ENCODE peak calls at places on chromosomes 12 and 14, in five cellular contexts. One of them, this sample, is unnamed.

GRCh38 chr12:53196486-53196885 is 10.6 kb downstream of the ITGB7 start:
- DNase-seq in H1: no peak
- DNase-seq in K562: no peak
- DNase-seq in GM12878: no peak
- DNase-seq in HepG2: no peak
- DNase-seq in this sample: no peak

GRCh38 chr12:79938843-79939242 is 3.9 kb upstream of the PPP1R12A start:
- DNase-seq in GM12878: no peak
- DNase-seq in K562: no peak
- DNase-seq in HepG2: no peak
- DNase-seq in H1: no peak
- DNase-seq in this sample: no peak

GRCh38 chr14:25570483-25570882 is 520.5 kb upstream of the STXBP6 start:
- DNase-seq in HepG2: no peak
- DNase-seq in K562: no peak
- DNase-seq in H1: no peak
- DNase-seq in GM12878: no peak
- DNase-seq in this sample: no peak

GRCh38 chr12:64781374-64782029 is 22.3 kb upstream of the GNS start:
- DNase-seq in HepG2: no peak
- DNase-seq in K562: no peak
- DNase-seq in GM12878: no peak
- DNase-seq in H1: no peak
- DNase-seq in this sample: no peak

GRCh38 chr14:56660677-56661389 is 81.2 kb downstream of the TMEM260 start:
- DNase-seq in HepG2: no peak
- DNase-seq in H1: no peak
- DNase-seq in GM12878: no peak
- DNase-seq in K562: no peak
- DNase-seq in this sample: no peak

GRCh38 chr12:106343213-106343509 is 14.4 kb upstream of the POLR3B start:
- DNase-seq in GM12878: no peak
- DNase-seq in HepG2: no peak
- DNase-seq in H1: no peak
- DNase-seq in K562: no peak
- DNase-seq in this sample: no peak

GRCh38 chr14:95361373-95362179 is 41.9 kb upstream of the CLMN start:
- DNase-seq in HepG2: no peak
- DNase-seq in K562: peak
- DNase-seq in GM12878: no peak
- DNase-seq in H1: peak
- DNase-seq in this sample: peak

GRCh38 chr12:95257541-95257940 is 39.9 kb downstream of the VEZT start:
- DNase-seq in K562: no peak
- DNase-seq in HepG2: no peak
- DNase-seq in GM12878: no peak
- DNase-seq in H1: peak
- DNase-seq in this sample: no peak

GRCh38 chr12:79920421-79921238 is 14.3 kb downstream of the PPP1R12A start:
- DNase-seq in GM12878: no peak
- DNase-seq in HepG2: no peak
- DNase-seq in K562: no peak
- DNase-seq in H1: no peak
- DNase-seq in this sample: no peak

GRCh38 chr14:55092326-55092725 is 36.7 kb upstream of the LGALS3 start:
- DNase-seq in HepG2: no peak
- DNase-seq in K562: no peak
- DNase-seq in GM12878: no peak
- DNase-seq in H1: no peak
- DNase-seq in this sample: no peak

GRCh38 chr12:109764123-109764522 is 50.5 kb downstream of the FAM222A start:
- DNase-seq in K562: peak
- DNase-seq in GM12878: no peak
- DNase-seq in H1: no peak
- DNase-seq in HepG2: no peak
- DNase-seq in this sample: no peak

GRCh38 chr12:109762071-109762672 is 48.5 kb downstream of the FAM222A start:
- DNase-seq in K562: no peak
- DNase-seq in GM12878: no peak
- DNase-seq in H1: no peak
- DNase-seq in HepG2: no peak
- DNase-seq in this sample: no peak

GRCh38 chr12:109764776-109765492 is 51.3 kb downstream of the FAM222A start:
- DNase-seq in HepG2: no peak
- DNase-seq in H1: no peak
- DNase-seq in GM12878: no peak
- DNase-seq in K562: no peak
- DNase-seq in this sample: no peak

GRCh38 chr12:109762673-109763191 is 49.1 kb downstream of the FAM222A start:
- DNase-seq in K562: no peak
- DNase-seq in GM12878: no peak
- DNase-seq in H1: no peak
- DNase-seq in HepG2: no peak
- DNase-seq in this sample: no peak

DNA sequence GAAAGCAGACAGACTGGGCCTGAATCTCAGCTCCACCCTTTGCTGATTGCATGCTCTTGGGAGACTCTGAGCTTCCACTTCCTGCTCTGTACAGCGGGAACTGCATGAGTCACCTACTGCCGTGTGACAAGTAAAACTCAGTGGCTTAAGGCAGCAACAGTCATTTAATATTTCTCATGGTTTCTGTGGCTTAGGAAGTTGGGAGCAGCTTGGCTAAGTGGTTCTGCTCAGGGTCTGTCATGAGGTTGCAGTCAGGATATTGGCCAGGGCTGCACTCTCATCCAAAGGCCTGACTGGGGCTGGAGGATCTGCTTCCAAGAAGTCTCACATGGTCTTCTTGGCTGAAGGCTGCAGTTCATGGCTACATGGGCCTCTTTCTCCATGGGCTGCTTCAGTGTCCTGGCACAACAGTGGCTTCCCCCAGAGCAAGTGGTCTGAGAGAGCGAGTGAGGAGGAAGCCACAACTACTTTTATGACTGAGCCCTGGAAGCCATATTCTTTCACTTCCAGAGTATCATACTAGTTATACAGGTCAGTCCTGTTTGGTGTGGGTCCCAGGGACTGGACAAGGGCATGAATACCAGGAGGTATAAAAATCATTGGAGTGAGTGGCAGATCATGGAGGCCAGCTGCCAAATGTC is 49.7 kb downstream of the FAM222A start:
- DNase-seq in GM12878: no peak
- DNase-seq in H1: no peak
- DNase-seq in K562: no peak
- DNase-seq in HepG2: no peak
- DNase-seq in this sample: no peak
- TF ChIP-seq TAF1 in GM12878: no peak
- TF ChIP-seq TAF1 in H1: no peak
- TF ChIP-seq TAF1 in K562: no peak
- TF ChIP-seq TAF1 in HepG2: no peak
- TF ChIP-seq TAF1 in this sample: no peak

GRCh38 chr12:89649139-89649538 is 59.5 kb downstream of the ATP2B1 start:
- DNase-seq in K562: no peak
- DNase-seq in HepG2: no peak
- DNase-seq in GM12878: no peak
- DNase-seq in H1: no peak
- DNase-seq in this sample: no peak

GRCh38 chr12:89651192-89651591 is 57.4 kb downstream of the ATP2B1 start:
- DNase-seq in GM12878: no peak
- DNase-seq in K562: no peak
- DNase-seq in H1: no peak
- DNase-seq in HepG2: no peak
- DNase-seq in this sample: no peak

GRCh38 chr12:89650239-89650638 is 58.4 kb downstream of the ATP2B1 start:
- DNase-seq in H1: no peak
- DNase-seq in HepG2: peak
- DNase-seq in GM12878: no peak
- DNase-seq in K562: no peak
- DNase-seq in this sample: no peak

GRCh38 chr12:89649820-89650219 is 58.8 kb downstream of the ATP2B1 start:
- DNase-seq in K562: no peak
- DNase-seq in H1: no peak
- DNase-seq in GM12878: no peak
- DNase-seq in HepG2: no peak
- DNase-seq in this sample: no peak

GRCh38 chr12:89648211-89648930 is 60.3 kb downstream of the ATP2B1 start:
- DNase-seq in K562: peak
- DNase-seq in H1: peak
- DNase-seq in HepG2: peak
- DNase-seq in GM12878: no peak
- DNase-seq in this sample: no peak
- TF ChIP-seq TAF1 in K562: no peak
- TF ChIP-seq TAF1 in H1: no peak
- TF ChIP-seq TAF1 in HepG2: no peak
- TF ChIP-seq TAF1 in GM12878: no peak
- TF ChIP-seq TAF1 in this sample: no peak

DNA sequence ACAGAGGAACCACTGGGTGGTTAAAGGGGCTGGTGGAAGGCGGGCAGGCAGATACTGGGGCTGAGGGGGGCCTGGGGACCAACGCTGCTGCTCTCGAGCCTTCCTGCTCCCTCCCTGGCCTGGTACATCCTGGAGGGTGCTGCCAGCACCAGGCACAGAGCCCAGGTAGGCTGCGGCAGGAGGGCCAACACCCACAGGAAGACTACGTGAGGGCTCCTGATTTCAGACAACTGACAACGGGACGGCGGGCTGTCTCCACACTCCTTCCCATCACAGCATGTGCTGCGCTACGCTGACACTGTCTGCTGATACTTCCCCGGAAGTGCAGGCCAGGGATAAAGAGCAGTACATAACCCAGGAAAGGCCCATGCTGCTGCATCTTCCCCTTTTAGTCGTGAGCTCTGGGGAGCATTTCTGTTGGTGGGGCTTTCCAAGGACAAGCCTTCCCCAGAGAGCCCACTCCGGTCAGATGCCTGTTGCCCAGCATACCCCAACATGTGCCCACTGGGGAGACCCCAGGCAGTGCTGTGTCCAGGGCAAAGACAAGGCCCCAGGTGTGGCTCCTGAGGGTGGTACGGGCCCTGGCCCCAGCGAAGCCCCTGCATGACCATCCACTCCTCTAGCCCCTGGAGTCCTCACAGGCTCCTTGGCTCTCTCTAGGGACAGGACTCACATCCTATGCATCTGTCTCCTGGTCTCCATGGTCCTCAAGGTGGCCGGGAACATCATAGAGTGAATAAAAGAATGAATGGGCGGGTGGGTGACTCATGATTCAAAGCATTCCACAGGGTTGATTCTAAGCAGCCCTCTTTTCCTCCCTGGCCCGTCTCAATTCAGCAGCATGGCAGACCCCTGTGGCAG is 38.0 kb downstream of the CHGA start:
- DNase-seq in K562: no peak
- DNase-seq in H1: no peak
- DNase-seq in HepG2: no peak
- DNase-seq in GM12878: no peak
- DNase-seq in this sample: no peak
- TF ChIP-seq TAF1 in K562: no peak
- TF ChIP-seq TAF1 in H1: no peak
- TF ChIP-seq TAF1 in HepG2: no peak
- TF ChIP-seq TAF1 in GM12878: no peak
- TF ChIP-seq TAF1 in this sample: no peak

GRCh38 chr12:39622306-39622705 is 2.7 kb upstream of the ABCD2 start:
- DNase-seq in H1: no peak
- DNase-seq in GM12878: no peak
- DNase-seq in HepG2: no peak
- DNase-seq in K562: no peak
- DNase-seq in this sample: no peak

GRCh38 chr12:39621670-39622069 is 2.1 kb upstream of the ABCD2 start:
- DNase-seq in K562: no peak
- DNase-seq in GM12878: no peak
- DNase-seq in HepG2: no peak
- DNase-seq in H1: no peak
- DNase-seq in this sample: no peak

GRCh38 chr12:39619316-39619659 is 315 bp downstream of the ABCD2 start:
- DNase-seq in K562: no peak
- DNase-seq in GM12878: no peak
- DNase-seq in HepG2: no peak
- DNase-seq in H1: no peak
- DNase-seq in this sample: no peak

GRCh38 chr12:39619660-39620433 is at the start of gene ABCD2:
- DNase-seq in K562: peak
- DNase-seq in H1: no peak
- DNase-seq in GM12878: peak
- DNase-seq in HepG2: peak
- DNase-seq in this sample: peak

DNA sequence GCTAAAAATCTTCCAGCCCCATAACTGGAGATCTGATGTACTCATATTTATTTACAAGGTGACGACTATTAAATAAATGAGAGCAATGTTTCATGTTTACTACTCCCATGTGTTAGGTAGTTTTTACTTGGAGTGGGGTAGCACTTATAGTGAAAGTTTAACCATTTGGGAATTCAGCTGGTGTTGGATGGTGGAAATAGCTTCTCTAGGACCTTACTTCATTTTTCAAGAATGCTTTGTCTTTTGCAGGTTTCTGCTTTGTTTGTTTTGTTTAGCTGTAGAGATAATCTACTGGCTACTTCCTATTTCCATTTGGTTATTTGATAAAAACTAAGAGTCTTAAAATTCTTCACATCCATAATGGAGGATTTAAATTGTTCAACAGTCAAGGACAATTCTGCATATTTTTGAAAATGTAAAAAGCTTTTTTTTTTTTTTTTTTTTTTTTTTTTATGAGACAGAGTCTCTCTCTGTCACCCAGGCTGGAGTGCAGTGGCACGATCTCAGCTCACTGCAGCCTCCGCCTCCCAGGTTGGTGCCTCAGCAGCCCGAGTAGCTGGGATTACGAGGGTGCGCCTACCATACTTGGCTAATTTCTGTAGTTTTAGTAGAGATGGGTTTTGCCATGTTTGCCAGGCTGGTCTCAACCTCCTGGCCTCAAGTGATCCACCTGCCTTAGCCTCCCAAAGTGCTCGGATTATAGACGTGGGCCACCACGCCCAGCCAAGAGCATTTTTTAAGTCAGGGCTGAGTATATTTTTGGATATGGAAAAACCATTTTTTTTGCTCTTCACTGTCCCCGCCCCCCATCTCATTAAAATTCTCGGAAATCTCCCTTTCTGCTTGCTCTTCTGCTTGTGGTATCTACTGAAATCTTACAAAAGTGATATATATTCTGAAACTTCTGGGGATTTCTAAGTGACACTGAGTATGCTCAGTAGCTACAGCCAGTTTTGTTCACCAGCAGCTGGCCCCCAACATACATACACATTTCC is 1.4 kb upstream of the ABCD2 start:
- DNase-seq in H1: no peak
- DNase-seq in GM12878: peak
- DNase-seq in K562: no peak
- DNase-seq in HepG2: no peak
- DNase-seq in this sample: no peak
- TF ChIP-seq TAF1 in H1: no peak
- TF ChIP-seq TAF1 in GM12878: no peak
- TF ChIP-seq TAF1 in K562: no peak
- TF ChIP-seq TAF1 in HepG2: no peak
- TF ChIP-seq TAF1 in this sample: no peak